ENCODE peak calls at places on chromosomes 11 and 22, in ten cellular contexts. X is PC-9, T is neural crest cell, P is AG04449, K is IMR-90, S is spleen, G is adrenal gland, O is PC-3, R is fibroblast of pulmonary artery, A is A549. M is an unnamed sample.

GRCh38 chr11:57266157-57266556 is 29.1 kb upstream of the APLNR start:
- DNase-seq in X (no peak), T (no peak), P (no peak), K (no peak), S (no peak), G (no peak), O (no peak), R (no peak), A (no peak), M (no peak)

GRCh38 chr11:114060402-114061052 is 1.0 kb downstream of the ZBTB16 start:
- DNase-seq in X (no peak), T (peak), P (no peak), K (no peak), S (peak), G (peak), O (no peak), R (no peak), A (no peak), M (peak)

GRCh38 chr22:19984201-19984753 is 32.3 kb downstream of the ARVCF start:
- DNase-seq in X (peak), T (no peak), P (no peak), K (peak), S (peak), G (peak), O (peak), R (peak), A (peak), M (peak)

GRCh38 chr11:57566035-57566504 is 1.4 kb downstream of the UBE2L6 start:
- DNase-seq in X (peak), T (no peak), P (no peak), K (peak), S (no peak), G (peak), O (peak), R (peak), A (no peak), M (peak)

GRCh38 chr11:11265994-11266606 is 87.0 kb downstream of the CSNK2A3 start:
- DNase-seq in X (peak), T (peak), P (no peak), K (peak), S (no peak), G (peak), O (peak), R (peak), A (peak), M (peak)

GRCh38 chr11:13269775-13270174 is 7.8 kb upstream of the BMAL1 start:
- DNase-seq in X (no peak), T (no peak), P (no peak), K (peak), S (no peak), G (no peak), O (peak), R (no peak), A (no peak), M (no peak)

GRCh38 chr11:28730889-28731288 is 622.7 kb downstream of the METTL15 start:
- DNase-seq in X (no peak), T (no peak), P (no peak), K (no peak), S (no peak), G (no peak), O (no peak), R (no peak), A (no peak), M (no peak)

GRCh38 chr11:35260342-35260985 is 121.5 kb downstream of the CD44 start:
- DNase-seq in X (no peak), T (no peak), P (peak), K (peak), S (no peak), G (no peak), O (peak), R (peak), A (peak), M (no peak)

GRCh38 chr22:28207281-28208030 is 288.4 kb upstream of the PITPNB start:
- DNase-seq in X (no peak), T (no peak), P (no peak), K (peak), S (no peak), G (no peak), O (peak), R (peak), A (no peak), M (no peak)

GRCh38 chr11:64516226-64516625 is 74.8 kb upstream of the SLC22A12 start:
- DNase-seq in X (no peak), T (no peak), P (no peak), K (no peak), S (no peak), G (no peak), O (no peak), R (no peak), A (no peak), M (no peak)

GRCh38 chr22:28899199-28899853 is 16.0 kb downstream of the ZNRF3 start:
- DNase-seq in X (no peak), T (no peak), P (no peak), K (peak), S (peak), G (peak), O (no peak), R (no peak), A (no peak), M (no peak)

GRCh38 chr22:37906364-37907008 is 389 bp downstream of the MICALL1 start:
- DNase-seq in X (peak), T (no peak), P (no peak), K (no peak), S (peak), G (no peak), O (no peak), R (no peak), A (no peak), M (peak)

GRCh38 chr22:40308999-40309578 is 37.2 kb upstream of the ADSL start:
- DNase-seq in X (no peak), T (no peak), P (no peak), K (no peak), S (no peak), G (no peak), O (no peak), R (no peak), A (no peak), M (no peak)

GRCh38 chr11:17812286-17813187 is 78.0 kb downstream of the KCNC1 start:
- DNase-seq in X (peak), T (no peak), P (no peak), K (no peak), S (no peak), G (no peak), O (peak), R (no peak), A (no peak), M (no peak)

GRCh38 chr11:28228196-28228595 is 120.0 kb downstream of the METTL15 start:
- DNase-seq in X (no peak), T (no peak), P (peak), K (peak), S (no peak), G (no peak), O (peak), R (peak), A (no peak), M (no peak)

GRCh38 chr11:23957309-23957708 is 539.5 kb upstream of the LUZP2 start:
- DNase-seq in X (no peak), T (no peak), P (no peak), K (peak), S (no peak), G (no peak), O (no peak), R (peak), A (no peak), M (no peak)

GRCh38 chr11:46696212-46696558 is 4.2 kb downstream of the ARHGAP1 start:
- DNase-seq in X (no peak), T (no peak), P (no peak), K (no peak), S (no peak), G (peak), O (no peak), R (no peak), A (no peak), M (no peak)

GRCh38 chr11:8917157-8917820 is 6.3 kb downstream of the AKIP1 start:
- DNase-seq in X (peak), T (no peak), P (peak), K (peak), S (no peak), G (no peak), O (peak), R (peak), A (no peak), M (no peak)

GRCh38 chr22:43862074-43862881 is at the start of gene SULT4A1:
- DNase-seq in X (peak), T (peak), P (no peak), K (peak), S (peak), G (peak), O (no peak), R (peak), A (no peak), M (peak)

GRCh38 chr11:65743928-65744698 is 23.5 kb upstream of the RNASEH2C start:
- DNase-seq in X (peak), T (peak), P (no peak), K (no peak), S (no peak), G (peak), O (peak), R (peak), A (peak), M (peak)

GRCh38 chr11:12167098-12167999 is 57.0 kb downstream of the MICAL2 start:
- DNase-seq in X (peak), T (no peak), P (peak), K (peak), S (no peak), G (no peak), O (peak), R (peak), A (peak), M (peak)

GRCh38 chr11:119472186-119472855 is 49.3 kb upstream of the THY1 start:
- DNase-seq in X (no peak), T (no peak), P (no peak), K (peak), S (no peak), G (no peak), O (no peak), R (no peak), A (no peak), M (no peak)

GRCh38 chr11:61709572-61709971 is 29.4 kb downstream of the DAGLA start:
- DNase-seq in X (no peak), T (no peak), P (no peak), K (no peak), S (no peak), G (no peak), O (no peak), R (no peak), A (no peak), M (no peak)

GRCh38 chr22:27984001-27984695 is 65.1 kb upstream of the PITPNB start:
- DNase-seq in X (no peak), T (no peak), P (no peak), K (no peak), S (no peak), G (no peak), O (no peak), R (no peak), A (no peak), M (no peak)

GRCh38 chr11:122197055-122197987 is 81.3 kb upstream of the BLID start:
- DNase-seq in X (peak), T (no peak), P (peak), K (peak), S (no peak), G (peak), O (peak), R (peak), A (peak), M (peak)

GRCh38 chr11:93133710-93134109 is 64.1 kb downstream of the SLC36A4 start:
- DNase-seq in X (no peak), T (no peak), P (peak), K (peak), S (no peak), G (no peak), O (no peak), R (peak), A (no peak), M (no peak)
- TF ChIP-seq CTCF in X (no peak), T (no peak), P (no peak), K (peak), S (no peak), G (no peak), O (no peak), R (no peak), A (no peak), M (no peak)

GRCh38 chr22:30247974-30248373 is 1.4 kb upstream of the LIF start:
- DNase-seq in X (no peak), T (no peak), P (no peak), K (no peak), S (no peak), G (no peak), O (no peak), R (no peak), A (no peak), M (peak)
- TF ChIP-seq CTCF in X (no peak), T (no peak), P (no peak), K (no peak), S (no peak), G (no peak), O (no peak), R (no peak), A (no peak), M (no peak)

DNA sequence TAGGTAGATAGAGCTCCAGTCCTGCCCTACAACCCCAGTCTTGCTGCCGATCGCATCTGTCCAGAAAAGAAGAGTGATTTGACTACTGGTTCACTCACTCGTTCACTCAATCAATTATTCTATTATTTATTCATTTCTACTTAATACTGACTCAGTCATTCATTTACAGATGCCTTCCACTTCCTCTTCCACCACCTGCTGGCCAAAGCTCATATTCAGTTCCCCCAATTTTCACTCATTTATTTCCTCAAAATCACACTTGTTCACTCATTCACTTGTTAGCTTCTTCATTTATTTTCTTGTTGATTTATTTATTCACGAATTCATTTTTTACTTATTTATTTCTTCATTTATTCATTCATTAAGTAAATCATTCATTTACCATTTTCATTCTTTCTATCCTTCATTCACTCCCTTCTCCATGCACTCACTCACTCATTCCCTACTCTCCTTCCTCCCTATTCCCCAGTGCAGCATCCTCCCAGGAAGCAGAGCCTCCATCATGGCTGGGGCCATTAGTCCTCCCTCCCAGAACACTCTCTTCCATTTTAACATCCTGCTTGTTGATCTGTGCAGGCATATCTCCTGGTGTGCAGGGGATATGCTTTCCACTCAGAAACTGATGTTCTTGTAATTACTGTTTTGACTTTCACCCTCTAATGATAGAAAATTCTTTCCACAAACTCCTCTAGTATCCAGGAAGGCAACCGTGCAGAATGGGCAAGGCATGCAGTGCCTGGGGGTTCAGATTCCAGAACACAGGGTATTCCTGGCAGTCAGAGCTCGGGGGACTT is 281.0 kb downstream of the TENM4 start:
- DNase-seq in X (no peak), T (no peak), P (no peak), K (no peak), S (no peak), G (no peak), O (no peak), R (peak), A (no peak), M (no peak)
- TF ChIP-seq CTCF in X (no peak), T (peak), P (no peak), K (peak), S (no peak), G (no peak), O (peak), R (peak), A (peak), M (no peak)

DNA sequence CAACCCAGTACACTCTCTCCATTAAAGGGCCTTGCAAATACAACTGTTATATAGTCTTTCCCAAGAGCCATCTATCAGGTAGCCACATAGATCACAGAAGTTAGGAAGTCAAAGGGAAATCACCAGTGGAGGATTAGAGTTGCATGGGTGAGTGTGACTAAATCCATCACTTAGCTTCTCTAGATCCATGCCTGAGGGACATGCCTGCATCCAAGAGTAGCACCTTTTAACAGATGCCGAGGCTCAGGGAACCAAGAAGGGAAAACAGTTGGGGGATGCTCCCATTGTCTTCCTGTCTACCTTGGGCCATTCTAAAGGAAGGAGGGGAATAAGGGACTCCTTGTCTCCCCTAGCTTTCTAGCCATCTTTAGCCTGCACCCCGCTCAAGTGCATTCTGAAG is 77.9 kb downstream of the XRRA1 start:
- DNase-seq in X (no peak), T (no peak), P (no peak), K (no peak), S (no peak), G (no peak), O (no peak), R (peak), A (no peak), M (no peak)
- TF ChIP-seq CTCF in X (no peak), T (no peak), P (no peak), K (no peak), S (no peak), G (no peak), O (no peak), R (no peak), A (no peak), M (no peak)

GRCh38 chr11:125579811-125580210 is 10.5 kb downstream of the EI24 start:
- DNase-seq in X (no peak), T (no peak), P (no peak), K (no peak), S (no peak), G (no peak), O (no peak), R (no peak), A (no peak), M (no peak)
- TF ChIP-seq CTCF in X (no peak), T (no peak), P (no peak), K (no peak), S (no peak), G (no peak), O (no peak), R (no peak), A (no peak), M (no peak)

GRCh38 chr11:86571273-86571948 is 101.0 kb downstream of the ME3 start:
- DNase-seq in X (no peak), T (peak), P (no peak), K (no peak), S (no peak), G (no peak), O (peak), R (no peak), A (peak), M (peak)
- TF ChIP-seq CTCF in X (peak), T (peak), P (peak), K (peak), S (no peak), G (no peak), O (peak), R (peak), A (peak), M (peak)

GRCh38 chr11:55357560-55358184 is 10.1 kb upstream of the OR4A15 start:
- DNase-seq in X (no peak), T (no peak), P (no peak), K (no peak), S (no peak), G (no peak), O (peak), R (no peak), A (peak), M (no peak)
- TF ChIP-seq CTCF in X (peak), T (no peak), P (no peak), K (no peak), S (no peak), G (no peak), O (peak), R (no peak), A (no peak), M (no peak)

DNA sequence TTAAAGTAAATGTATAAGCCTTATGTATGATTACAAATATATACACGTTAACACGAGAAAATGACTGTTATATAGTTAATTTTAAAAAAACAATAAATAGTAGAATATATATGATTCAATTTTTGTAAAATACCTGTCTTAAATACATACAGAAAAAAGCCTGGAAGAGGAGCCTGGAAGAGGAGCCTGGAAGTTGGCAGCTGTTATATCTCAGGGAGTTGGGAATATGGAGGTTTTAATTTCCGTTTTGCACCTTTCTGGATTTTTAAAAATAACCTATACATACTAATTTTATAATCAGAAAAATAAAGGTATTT is 111.6 kb downstream of the WT1 start:
- DNase-seq in X (no peak), T (no peak), P (no peak), K (no peak), S (no peak), G (no peak), O (no peak), R (no peak), A (no peak), M (no peak)
- TF ChIP-seq CTCF in X (no peak), T (no peak), P (no peak), K (no peak), S (no peak), G (no peak), O (no peak), R (no peak), A (no peak), M (no peak)

GRCh38 chr11:43923327-43924111 is 18.9 kb upstream of the C11orf96 start:
- DNase-seq in X (no peak), T (no peak), P (no peak), K (peak), S (no peak), G (peak), O (peak), R (peak), A (peak), M (no peak)

GRCh38 chr11:43922974-43923326 is 19.5 kb upstream of the C11orf96 start:
- DNase-seq in X (no peak), T (no peak), P (no peak), K (no peak), S (no peak), G (no peak), O (no peak), R (no peak), A (no peak), M (no peak)

GRCh38 chr11:43925063-43925931 is 17.1 kb upstream of the C11orf96 start:
- DNase-seq in X (no peak), T (no peak), P (no peak), K (peak), S (no peak), G (no peak), O (no peak), R (no peak), A (no peak), M (no peak)

GRCh38 chr11:43925932-43926505 is 16.4 kb upstream of the C11orf96 start:
- DNase-seq in X (no peak), T (no peak), P (no peak), K (no peak), S (no peak), G (no peak), O (no peak), R (no peak), A (no peak), M (no peak)

GRCh38 chr11:43924112-43924855 is 18.2 kb upstream of the C11orf96 start:
- DNase-seq in X (no peak), T (no peak), P (no peak), K (no peak), S (no peak), G (no peak), O (no peak), R (no peak), A (no peak), M (no peak)
- TF ChIP-seq CTCF in X (no peak), T (no peak), P (no peak), K (no peak), S (no peak), G (no peak), O (no peak), R (no peak), A (no peak), M (no peak)

DNA sequence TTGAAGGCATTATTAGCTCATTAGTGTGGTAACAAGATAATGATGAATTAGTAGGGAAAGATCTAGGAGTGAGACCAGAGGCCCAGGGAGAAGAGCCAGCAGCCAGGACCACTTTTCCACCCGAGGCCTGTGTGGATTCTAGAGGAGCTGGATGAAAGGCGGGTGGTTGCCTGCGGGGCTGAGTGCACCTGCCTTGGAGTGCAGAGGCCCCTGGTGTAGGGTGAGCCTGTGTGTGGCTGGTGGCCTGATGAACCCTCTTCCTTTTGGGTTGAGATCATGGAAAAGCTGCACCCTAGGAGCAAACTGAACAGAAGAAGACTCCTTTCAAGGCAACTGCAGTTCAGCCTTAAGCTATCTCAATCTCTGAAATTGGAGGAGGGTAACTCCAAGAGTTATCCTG is 5.9 kb upstream of the TP53AIP1 start:
- DNase-seq in X (no peak), T (no peak), P (no peak), K (no peak), S (no peak), G (no peak), O (peak), R (no peak), A (no peak), M (peak)
- TF ChIP-seq CTCF in X (no peak), T (peak), P (no peak), K (peak), S (peak), G (no peak), O (peak), R (no peak), A (no peak), M (no peak)

M was measured in Calu3.